ENCODE peak calls at places on chromosomes 3 and 15, in ten cellular contexts. G, B, N, V, X, S, M, P, U and D are unnamed samples.

GRCh38 chr3:57877116-57877515 is 121.0 kb downstream of the SLMAP start:
- DNase-seq in G (no peak), B (no peak), N (no peak), V (no peak), X (no peak), S (no peak), M (peak), P (no peak), U (no peak), D (no peak)

GRCh38 chr15:55319537-55320325 is 709 bp downstream of the PIGB start:
- DNase-seq in G (no peak), B (no peak), N (peak), V (no peak), X (peak), S (peak), M (peak), P (peak), U (peak), D (no peak)

GRCh38 chr3:138594150-138594934 is at the start of gene CEP70:
- DNase-seq in G (no peak), B (no peak), N (peak), V (peak), X (peak), S (peak), M (peak), P (peak), U (peak), D (peak)

GRCh38 chr15:43100971-43101370 is 4.9 kb downstream of the UBR1 start:
- DNase-seq in G (no peak), B (no peak), N (no peak), V (no peak), X (no peak), S (no peak), M (no peak), P (no peak), U (no peak), D (no peak)

GRCh38 chr3:194166682-194167479 is 30.9 kb downstream of the HES1 start:
- DNase-seq in G (no peak), B (no peak), N (peak), V (no peak), X (no peak), S (no peak), M (no peak), P (no peak), U (peak), D (no peak)

GRCh38 chr3:123819949-123820348 is 64.2 kb downstream of the MYLK start:
- DNase-seq in G (no peak), B (no peak), N (no peak), V (no peak), X (no peak), S (no peak), M (no peak), P (no peak), U (no peak), D (no peak)

GRCh38 chr15:71962537-71962936 is 152.2 kb downstream of the NR2E3 start:
- DNase-seq in G (no peak), B (no peak), N (peak), V (no peak), X (no peak), S (peak), M (no peak), P (no peak), U (no peak), D (no peak)

GRCh38 chr3:38168151-38168987 is 3.0 kb downstream of the OXSR1 start:
- DNase-seq in G (no peak), B (no peak), N (peak), V (no peak), X (no peak), S (no peak), M (peak), P (no peak), U (peak), D (no peak)

GRCh38 chr15:68623301-68623892 is 44.6 kb downstream of the CORO2B start:
- DNase-seq in G (no peak), B (no peak), N (peak), V (no peak), X (no peak), S (no peak), M (no peak), P (no peak), U (peak), D (no peak)

GRCh38 chr15:101568304-101568703 is 78.8 kb upstream of the PCSK6 start:
- DNase-seq in G (no peak), B (no peak), N (no peak), V (no peak), X (no peak), S (no peak), M (peak), P (no peak), U (peak), D (no peak)

GRCh38 chr3:134517796-134518195 is 31.9 kb downstream of the CEP63 start:
- DNase-seq in G (no peak), B (no peak), N (peak), V (no peak), X (no peak), S (no peak), M (peak), P (no peak), U (peak), D (no peak)

GRCh38 chr3:59006791-59007517 is 42.9 kb downstream of the CFAP20DC start:
- DNase-seq in G (no peak), B (no peak), N (peak), V (no peak), X (no peak), S (no peak), M (peak), P (peak), U (peak), D (peak)

GRCh38 chr15:86066174-86066829 is 13.4 kb upstream of the AGBL1 start:
- DNase-seq in G (no peak), B (no peak), N (no peak), V (no peak), X (no peak), S (no peak), M (no peak), P (no peak), U (no peak), D (no peak)

GRCh38 chr3:188241072-188241471 is 87.1 kb downstream of the LPP start:
- DNase-seq in G (no peak), B (no peak), N (no peak), V (no peak), X (peak), S (no peak), M (no peak), P (peak), U (no peak), D (no peak)

GRCh38 chr3:196611761-196612483 is 27.6 kb upstream of the NRROS start:
- DNase-seq in G (no peak), B (peak), N (no peak), V (no peak), X (no peak), S (no peak), M (no peak), P (no peak), U (no peak), D (no peak)

GRCh38 chr3:64422192-64422591 is 196.9 kb upstream of the PRICKLE2 start:
- DNase-seq in G (no peak), B (no peak), N (no peak), V (no peak), X (no peak), S (no peak), M (no peak), P (no peak), U (no peak), D (no peak)

GRCh38 chr3:84836961-84837360 is 121.8 kb upstream of the CADM2 start:
- DNase-seq in G (peak), B (no peak), N (no peak), V (no peak), X (no peak), S (no peak), M (no peak), P (peak), U (no peak), D (no peak)